ENCODE peak calls at places on chromosomes 5 and 9, in five cellular contexts. Z is kidney, C is NAMALWA, Q is GM13976, F is caudate nucleus. S is an unnamed sample.

GRCh38 chr9:124501771-124502320 is 5.4 kb downstream of the NR5A1 start:
- DNase-seq in C (no peak), Q (no peak), F (no peak), Z (peak), S (no peak)

GRCh38 chr9:117494401-117495130 is 79.7 kb upstream of the ASTN2 start:
- DNase-seq in C (no peak), Q (no peak), Z (no peak), F (no peak), S (no peak)

GRCh38 chr5:180491496-180491895 is 2.7 kb upstream of the CNOT6 start:
- DNase-seq in C (no peak), Z (no peak), Q (no peak), F (no peak), S (peak)

GRCh38 chr5:77390795-77391194 is 101.3 kb downstream of the WDR41 start:
- DNase-seq in Q (no peak), C (no peak), Z (no peak), F (no peak), S (no peak)

GRCh38 chr5:158711927-158712529 is 387.7 kb downstream of the EBF1 start:
- DNase-seq in Q (no peak), C (no peak), Z (no peak), F (no peak), S (no peak)

GRCh38 chr9:132857031-132857430 is 21.1 kb downstream of the AK8 start:
- DNase-seq in Q (no peak), Z (no peak), F (no peak), C (no peak), S (no peak)

GRCh38 chr9:137757613-137758029 is 120.0 kb upstream of the CACNA1B start:
- DNase-seq in F (no peak), Z (peak), C (peak), Q (peak), S (no peak)

GRCh38 chr5:164324239-164324638 is 818.8 kb downstream of the MAT2B start:
- DNase-seq in Z (no peak), Q (no peak), C (no peak), F (no peak), S (no peak)

GRCh38 chr5:140875085-140876065 is at the start of gene PCDHA12:
- DNase-seq in Q (no peak), F (no peak), C (peak), Z (no peak), S (peak)

GRCh38 chr5:16806691-16807433 is 129.2 kb downstream of the MYO10 start:
- DNase-seq in C (no peak), Q (no peak), F (no peak), Z (no peak), S (no peak)

GRCh38 chr5:76544268-76544926 is 78.8 kb downstream of the F2RL2 start:
- DNase-seq in Q (peak), F (peak), Z (no peak), C (peak), S (no peak)

GRCh38 chr5:41955432-41956024 is 30.4 kb downstream of the FBXO4 start:
- DNase-seq in F (no peak), C (no peak), Q (no peak), Z (no peak), S (no peak)

GRCh38 chr9:75123696-75124095 is 35.4 kb downstream of the OSTF1 start:
- DNase-seq in Z (no peak), F (no peak), C (no peak), Q (no peak), S (no peak)

GRCh38 chr5:170278611-170279500 is 18.7 kb downstream of the LCP2 start:
- DNase-seq in Z (peak), F (no peak), Q (peak), C (peak), S (no peak)

GRCh38 chr9:120344230-120344629 is 235.7 kb downstream of the CDK5RAP2 start:
- DNase-seq in F (no peak), Q (no peak), Z (no peak), C (no peak), S (no peak)

GRCh38 chr5:150061538-150061995 is 24.8 kb downstream of the CSF1R start:
- DNase-seq in Q (no peak), F (no peak), C (no peak), Z (no peak), S (peak)

GRCh38 chr5:176533390-176533789 is 3.8 kb downstream of the RNF44 start:
- DNase-seq in Z (peak), Q (no peak), F (no peak), C (peak), S (no peak)

GRCh38 chr5:149172261-149172660 is 31.0 kb downstream of the ABLIM3 start:
- DNase-seq in F (no peak), Z (no peak), Q (no peak), C (no peak), S (no peak)

GRCh38 chr5:163504091-163504931 is 1.1 kb upstream of the MAT2B start:
- DNase-seq in Z (no peak), F (peak), C (peak), Q (no peak), S (no peak)

GRCh38 chr5:77867194-77867691 is 91.1 kb upstream of the TBCA start:
- DNase-seq in F (no peak), Q (no peak), Z (no peak), C (peak), S (no peak)

GRCh38 chr9:79569814-79570448 is 1.8 kb upstream of the TLE4 start:
- DNase-seq in Q (no peak), Z (no peak), C (peak), F (no peak), S (no peak)

GRCh38 chr5:142823176-142823575 is 53.0 kb downstream of the ARHGAP26 start:
- DNase-seq in F (no peak), Q (no peak), Z (no peak), C (no peak), S (no peak)

GRCh38 chr5:141655020-141655419 is 3.8 kb upstream of the FCHSD1 start:
- DNase-seq in F (no peak), Q (no peak), Z (no peak), C (no peak), S (no peak)

GRCh38 chr9:113993838-113994540 is 84.1 kb downstream of the AMBP start:
- DNase-seq in C (no peak), Q (no peak), F (no peak), Z (peak), S (peak)

GRCh38 chr5:35136386-35136785 is 88.6 kb upstream of the AGXT2 start:
- DNase-seq in F (no peak), C (no peak), Z (no peak), Q (no peak), S (no peak)

GRCh38 chr5:139663207-139663606 is 15.1 kb downstream of the CXXC5 start:
- DNase-seq in F (no peak), Z (no peak), C (no peak), Q (no peak), S (no peak)

GRCh38 chr5:149455889-149456409 is 76.9 kb upstream of the IL17B start:
- DNase-seq in Q (no peak), C (no peak), Z (peak), F (no peak), S (no peak)

GRCh38 chr5:93422652-93423332 is 158.2 kb downstream of the NR2F1-AS1 start:
- DNase-seq in C (no peak), F (no peak), Z (no peak), Q (no peak), S (no peak)

GRCh38 chr9:136110082-136111061 is 8.3 kb downstream of the TMEM250 start:
- DNase-seq in Q (no peak), Z (no peak), F (no peak), C (peak), S (no peak)

GRCh38 chr9:83312543-83312942 is 225.7 kb downstream of the FRMD3 start:
- DNase-seq in Z (no peak), F (no peak), C (no peak), Q (no peak), S (no peak)